ENCODE peak calls at places on chromosome 13, in seven cellular contexts. One of them, this sample, is unnamed.

GRCh38 chr13:20191902-20192469 is 752 bp downstream of the GJB2 start:
- DNase-seq in AG09309: no peak
- DNase-seq in ovary: no peak
- DNase-seq in adrenal gland: peak
- DNase-seq in prostate gland: no peak
- DNase-seq in colonic mucosa: peak
- DNase-seq in Panc1: no peak
- DNase-seq in this sample: no peak

GRCh38 chr13:50128406-50129048 is 113.3 kb downstream of the KCNRG start:
- DNase-seq in AG09309: no peak
- DNase-seq in ovary: no peak
- DNase-seq in adrenal gland: no peak
- DNase-seq in prostate gland: no peak
- DNase-seq in colonic mucosa: no peak
- DNase-seq in Panc1: no peak
- DNase-seq in this sample: no peak

GRCh38 chr13:51961493-51962403 is 49.5 kb downstream of the ATP7B start:
- DNase-seq in AG09309: no peak
- DNase-seq in ovary: no peak
- DNase-seq in adrenal gland: no peak
- DNase-seq in prostate gland: no peak
- DNase-seq in colonic mucosa: no peak
- DNase-seq in Panc1: no peak
- DNase-seq in this sample: no peak

GRCh38 chr13:50387124-50387581 is 371.9 kb downstream of the KCNRG start:
- DNase-seq in AG09309: no peak
- DNase-seq in ovary: no peak
- DNase-seq in adrenal gland: no peak
- DNase-seq in prostate gland: peak
- DNase-seq in colonic mucosa: peak
- DNase-seq in Panc1: no peak
- DNase-seq in this sample: peak

GRCh38 chr13:76654263-76654662 is 231.9 kb downstream of the KCTD12 start:
- DNase-seq in AG09309: no peak
- DNase-seq in ovary: no peak
- DNase-seq in adrenal gland: no peak
- DNase-seq in prostate gland: no peak
- DNase-seq in colonic mucosa: no peak
- DNase-seq in Panc1: no peak
- DNase-seq in this sample: no peak

GRCh38 chr13:110017379-110017778 is 231.0 kb upstream of the IRS2 start:
- DNase-seq in AG09309: peak
- DNase-seq in ovary: no peak
- DNase-seq in adrenal gland: no peak
- DNase-seq in prostate gland: no peak
- DNase-seq in colonic mucosa: no peak
- DNase-seq in Panc1: no peak
- DNase-seq in this sample: no peak

GRCh38 chr13:33789067-33789606 is 28.8 kb upstream of the RFC3 start:
- DNase-seq in AG09309: no peak
- DNase-seq in ovary: no peak
- DNase-seq in adrenal gland: no peak
- DNase-seq in prostate gland: no peak
- DNase-seq in colonic mucosa: no peak
- DNase-seq in Panc1: no peak
- DNase-seq in this sample: no peak

GRCh38 chr13:82636119-82636518 is 1246.2 kb downstream of the SLITRK1 start:
- DNase-seq in AG09309: peak
- DNase-seq in ovary: no peak
- DNase-seq in adrenal gland: no peak
- DNase-seq in prostate gland: no peak
- DNase-seq in colonic mucosa: no peak
- DNase-seq in Panc1: no peak
- DNase-seq in this sample: no peak

GRCh38 chr13:110012102-110012739 is 225.8 kb upstream of the IRS2 start:
- DNase-seq in AG09309: peak
- DNase-seq in ovary: no peak
- DNase-seq in adrenal gland: no peak
- DNase-seq in prostate gland: no peak
- DNase-seq in colonic mucosa: no peak
- DNase-seq in Panc1: no peak
- DNase-seq in this sample: no peak

GRCh38 chr13:85503797-85504196 is 295.4 kb downstream of the SLITRK6 start:
- DNase-seq in AG09309: no peak
- DNase-seq in ovary: no peak
- DNase-seq in adrenal gland: no peak
- DNase-seq in prostate gland: peak
- DNase-seq in colonic mucosa: no peak
- DNase-seq in Panc1: no peak
- DNase-seq in this sample: no peak

GRCh38 chr13:45584816-45585215 is 30.7 kb downstream of the ERICH6B start:
- DNase-seq in AG09309: no peak
- DNase-seq in ovary: no peak
- DNase-seq in adrenal gland: no peak
- DNase-seq in prostate gland: no peak
- DNase-seq in colonic mucosa: no peak
- DNase-seq in Panc1: no peak
- DNase-seq in this sample: no peak

GRCh38 chr13:23510979-23511735 is 59.1 kb upstream of the TNFRSF19 start:
- DNase-seq in AG09309: no peak
- DNase-seq in ovary: no peak
- DNase-seq in adrenal gland: peak
- DNase-seq in prostate gland: no peak
- DNase-seq in colonic mucosa: no peak
- DNase-seq in Panc1: no peak
- DNase-seq in this sample: no peak

GRCh38 chr13:36163809-36164308 is 32.7 kb upstream of the DCLK1 start:
- DNase-seq in AG09309: peak
- DNase-seq in ovary: peak
- DNase-seq in adrenal gland: no peak
- DNase-seq in prostate gland: no peak
- DNase-seq in colonic mucosa: peak
- DNase-seq in Panc1: no peak
- DNase-seq in this sample: peak

GRCh38 chr13:20891768-20892167 is 10.8 kb downstream of the XPO4 start:
- DNase-seq in AG09309: no peak
- DNase-seq in ovary: no peak
- DNase-seq in adrenal gland: no peak
- DNase-seq in prostate gland: no peak
- DNase-seq in colonic mucosa: no peak
- DNase-seq in Panc1: no peak
- DNase-seq in this sample: no peak

GRCh38 chr13:30708541-30708940 is 26.8 kb upstream of the ALOX5AP start:
- DNase-seq in AG09309: no peak
- DNase-seq in ovary: no peak
- DNase-seq in adrenal gland: no peak
- DNase-seq in prostate gland: no peak
- DNase-seq in colonic mucosa: no peak
- DNase-seq in Panc1: no peak
- DNase-seq in this sample: no peak

GRCh38 chr13:36251528-36251927 is 37.2 kb upstream of the SOHLH2 start:
- DNase-seq in AG09309: no peak
- DNase-seq in ovary: no peak
- DNase-seq in adrenal gland: no peak
- DNase-seq in prostate gland: no peak
- DNase-seq in colonic mucosa: no peak
- DNase-seq in Panc1: no peak
- DNase-seq in this sample: no peak

GRCh38 chr13:49326222-49326917 is 78.6 kb downstream of the CDADC1 start:
- DNase-seq in AG09309: no peak
- DNase-seq in ovary: no peak
- DNase-seq in adrenal gland: no peak
- DNase-seq in prostate gland: no peak
- DNase-seq in colonic mucosa: no peak
- DNase-seq in Panc1: no peak
- DNase-seq in this sample: no peak

GRCh38 chr13:41236369-41236768 is 27.0 kb downstream of the MTRF1 start:
- DNase-seq in AG09309: no peak
- DNase-seq in ovary: no peak
- DNase-seq in adrenal gland: no peak
- DNase-seq in prostate gland: no peak
- DNase-seq in colonic mucosa: no peak
- DNase-seq in Panc1: no peak
- DNase-seq in this sample: no peak

GRCh38 chr13:51479199-51479523 is 26.3 kb upstream of the INTS6 start:
- DNase-seq in AG09309: no peak
- DNase-seq in ovary: no peak
- DNase-seq in adrenal gland: no peak
- DNase-seq in prostate gland: no peak
- DNase-seq in colonic mucosa: no peak
- DNase-seq in Panc1: no peak
- DNase-seq in this sample: no peak

GRCh38 chr13:51222510-51223283 is 499 bp downstream of the FAM124A start:
- DNase-seq in AG09309: no peak
- DNase-seq in ovary: no peak
- DNase-seq in adrenal gland: no peak
- DNase-seq in prostate gland: no peak
- DNase-seq in colonic mucosa: no peak
- DNase-seq in Panc1: no peak
- DNase-seq in this sample: no peak

GRCh38 chr13:78137404-78138142 is 218.9 kb upstream of the EDNRB start:
- DNase-seq in AG09309: peak
- DNase-seq in ovary: no peak
- DNase-seq in adrenal gland: peak
- DNase-seq in prostate gland: peak
- DNase-seq in colonic mucosa: no peak
- DNase-seq in Panc1: peak
- DNase-seq in this sample: no peak
- H3K4me3 ChIP-seq in AG09309: no peak
- H3K4me3 ChIP-seq in ovary: no peak
- H3K4me3 ChIP-seq in adrenal gland: no peak
- H3K4me3 ChIP-seq in prostate gland: no peak
- H3K4me3 ChIP-seq in colonic mucosa: no peak
- H3K4me3 ChIP-seq in Panc1: no peak
- H3K4me3 ChIP-seq in this sample: no peak

DNA sequence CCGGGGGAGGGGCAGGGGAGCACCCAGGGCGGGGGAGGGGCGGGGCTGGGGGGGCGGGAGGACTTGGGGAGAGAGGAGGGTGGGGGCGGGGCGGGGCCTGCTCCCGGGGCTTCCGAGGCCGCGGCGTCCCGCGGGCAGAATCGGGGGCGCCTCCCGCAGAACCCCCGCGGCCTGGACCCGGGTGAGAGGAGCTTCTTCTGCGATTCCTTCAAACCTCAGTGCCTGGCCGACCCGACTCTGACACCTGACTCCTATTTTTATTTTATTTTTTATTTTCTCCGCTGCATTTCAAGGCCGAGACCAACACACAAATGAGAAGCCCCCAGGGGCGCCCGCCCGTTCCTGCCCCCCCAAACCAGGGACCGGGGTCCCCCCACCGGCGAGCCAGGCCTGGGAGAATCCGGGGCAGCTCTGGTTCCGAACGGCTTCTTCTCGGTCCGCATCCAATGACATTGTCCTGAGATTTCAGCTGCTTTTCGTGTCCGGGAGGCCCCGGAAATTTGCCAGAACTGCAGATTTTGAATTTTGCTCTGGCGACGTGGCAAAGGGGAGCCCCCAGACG is 522 bp upstream of the GRTP1 start:
- DNase-seq in AG09309: no peak
- DNase-seq in ovary: no peak
- DNase-seq in adrenal gland: no peak
- DNase-seq in prostate gland: no peak
- DNase-seq in colonic mucosa: peak
- DNase-seq in Panc1: no peak
- DNase-seq in this sample: no peak
- H3K4me3 ChIP-seq in AG09309: peak
- H3K4me3 ChIP-seq in ovary: peak
- H3K4me3 ChIP-seq in adrenal gland: peak
- H3K4me3 ChIP-seq in prostate gland: peak
- H3K4me3 ChIP-seq in colonic mucosa: peak
- H3K4me3 ChIP-seq in Panc1: peak
- H3K4me3 ChIP-seq in this sample: peak

GRCh38 chr13:75356426-75356825 is 125.5 kb downstream of the TBC1D4 start:
- DNase-seq in AG09309: no peak
- DNase-seq in ovary: no peak
- DNase-seq in adrenal gland: no peak
- DNase-seq in prostate gland: no peak
- DNase-seq in colonic mucosa: no peak
- DNase-seq in Panc1: no peak
- DNase-seq in this sample: no peak
- H3K4me3 ChIP-seq in AG09309: no peak
- H3K4me3 ChIP-seq in ovary: no peak
- H3K4me3 ChIP-seq in adrenal gland: no peak
- H3K4me3 ChIP-seq in prostate gland: no peak
- H3K4me3 ChIP-seq in colonic mucosa: no peak
- H3K4me3 ChIP-seq in Panc1: no peak
- H3K4me3 ChIP-seq in this sample: no peak

DNA sequence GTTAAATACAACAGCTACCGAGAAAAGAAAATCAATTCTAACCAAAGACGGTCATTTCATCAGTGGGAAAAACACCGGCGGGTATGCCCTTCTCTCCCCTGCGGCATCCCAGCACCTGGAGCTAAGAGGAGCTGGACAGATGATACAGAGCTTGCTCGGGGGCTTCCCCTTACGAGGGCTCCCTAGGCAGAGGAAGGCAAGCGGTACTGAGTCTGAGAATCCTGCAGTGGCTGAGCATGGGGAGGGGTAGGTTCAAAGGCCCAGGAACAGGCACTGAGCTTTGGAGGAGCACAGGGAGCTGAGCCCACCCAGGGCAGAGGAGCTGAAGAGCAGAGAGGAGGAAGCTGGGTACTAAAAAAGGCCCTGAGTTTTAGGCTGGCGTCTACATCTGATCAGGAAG is 12.7 kb downstream of the STK24 start:
- DNase-seq in AG09309: no peak
- DNase-seq in ovary: no peak
- DNase-seq in adrenal gland: no peak
- DNase-seq in prostate gland: no peak
- DNase-seq in colonic mucosa: no peak
- DNase-seq in Panc1: no peak
- DNase-seq in this sample: no peak
- H3K4me3 ChIP-seq in AG09309: no peak
- H3K4me3 ChIP-seq in ovary: no peak
- H3K4me3 ChIP-seq in adrenal gland: no peak
- H3K4me3 ChIP-seq in prostate gland: no peak
- H3K4me3 ChIP-seq in colonic mucosa: no peak
- H3K4me3 ChIP-seq in Panc1: no peak
- H3K4me3 ChIP-seq in this sample: no peak

This sample was measured in heart left ventricle.